ENCODE peak calls at places on chromosomes 11 and 22, in seven cellular contexts. One of them, this sample, is unnamed.

GRCh38 chr11:75849917-75850316 is 34.9 kb downstream of the UVRAG start:
- DNase-seq in activated CD8-positive, alpha-beta memory T cell treated with anti-CD3 and anti-CD28 coated beads for 48 hours: no peak
- DNase-seq in stimulated activated CD4-positive, alpha-beta T cell treated with anti-CD3 and anti-CD28 coated beads, TNF-alpha, amount 100 ng/mL, for 48 hours: no peak
- DNase-seq in endothelial cell of umbilical vein: no peak
- DNase-seq in A549: no peak
- DNase-seq in stimulated activated CD8-positive, alpha-beta memory T cell treated with anti-CD3 and anti-CD28 coated beads, Interleukin-4, amount 100 ng/mL, for 24 hours: no peak
- DNase-seq in mucosa of gallbladder: no peak
- DNase-seq in this sample: no peak

GRCh38 chr11:40293655-40294342 is 1165.7 kb downstream of the LRRC4C start:
- DNase-seq in endothelial cell of umbilical vein: peak; percentile 87
- DNase-seq in A549: peak; percentile 68
- DNase-seq in activated CD8-positive, alpha-beta memory T cell treated with anti-CD3 and anti-CD28 coated beads for 48 hours: peak; percentile 10
- DNase-seq in stimulated activated CD4-positive, alpha-beta T cell treated with anti-CD3 and anti-CD28 coated beads, TNF-alpha, amount 100 ng/mL, for 48 hours: peak; percentile 16
- DNase-seq in mucosa of gallbladder: peak; percentile 57
- DNase-seq in stimulated activated CD8-positive, alpha-beta memory T cell treated with anti-CD3 and anti-CD28 coated beads, Interleukin-4, amount 100 ng/mL, for 24 hours: no peak
- DNase-seq in this sample: peak; percentile 58

GRCh38 chr11:12175694-12176241 is 65.4 kb downstream of the MICAL2 start:
- DNase-seq in stimulated activated CD8-positive, alpha-beta memory T cell treated with anti-CD3 and anti-CD28 coated beads, Interleukin-4, amount 100 ng/mL, for 24 hours: no peak
- DNase-seq in A549: peak; percentile 66
- DNase-seq in stimulated activated CD4-positive, alpha-beta T cell treated with anti-CD3 and anti-CD28 coated beads, TNF-alpha, amount 100 ng/mL, for 48 hours: no peak
- DNase-seq in mucosa of gallbladder: no peak
- DNase-seq in activated CD8-positive, alpha-beta memory T cell treated with anti-CD3 and anti-CD28 coated beads for 48 hours: no peak
- DNase-seq in endothelial cell of umbilical vein: peak; percentile 58
- DNase-seq in this sample: no peak

GRCh38 chr11:64694821-64695365 is 28.1 kb downstream of the NRXN2 start:
- DNase-seq in endothelial cell of umbilical vein: no peak
- DNase-seq in A549: no peak
- DNase-seq in stimulated activated CD4-positive, alpha-beta T cell treated with anti-CD3 and anti-CD28 coated beads, TNF-alpha, amount 100 ng/mL, for 48 hours: no peak
- DNase-seq in mucosa of gallbladder: no peak
- DNase-seq in activated CD8-positive, alpha-beta memory T cell treated with anti-CD3 and anti-CD28 coated beads for 48 hours: no peak
- DNase-seq in stimulated activated CD8-positive, alpha-beta memory T cell treated with anti-CD3 and anti-CD28 coated beads, Interleukin-4, amount 100 ng/mL, for 24 hours: no peak
- DNase-seq in this sample: no peak

GRCh38 chr11:46697723-46698122 is 2.7 kb downstream of the ARHGAP1 start:
- DNase-seq in endothelial cell of umbilical vein: no peak
- DNase-seq in stimulated activated CD4-positive, alpha-beta T cell treated with anti-CD3 and anti-CD28 coated beads, TNF-alpha, amount 100 ng/mL, for 48 hours: no peak
- DNase-seq in A549: no peak
- DNase-seq in stimulated activated CD8-positive, alpha-beta memory T cell treated with anti-CD3 and anti-CD28 coated beads, Interleukin-4, amount 100 ng/mL, for 24 hours: no peak
- DNase-seq in mucosa of gallbladder: no peak
- DNase-seq in activated CD8-positive, alpha-beta memory T cell treated with anti-CD3 and anti-CD28 coated beads for 48 hours: no peak
- DNase-seq in this sample: no peak

GRCh38 chr11:92440701-92441338 is 216.2 kb downstream of the FAT3 start:
- DNase-seq in A549: no peak
- DNase-seq in endothelial cell of umbilical vein: no peak
- DNase-seq in stimulated activated CD8-positive, alpha-beta memory T cell treated with anti-CD3 and anti-CD28 coated beads, Interleukin-4, amount 100 ng/mL, for 24 hours: no peak
- DNase-seq in stimulated activated CD4-positive, alpha-beta T cell treated with anti-CD3 and anti-CD28 coated beads, TNF-alpha, amount 100 ng/mL, for 48 hours: no peak
- DNase-seq in mucosa of gallbladder: no peak
- DNase-seq in activated CD8-positive, alpha-beta memory T cell treated with anti-CD3 and anti-CD28 coated beads for 48 hours: no peak
- DNase-seq in this sample: no peak

GRCh38 chr11:62459080-62459479 is 40.2 kb downstream of the SCGB1A1 start:
- DNase-seq in stimulated activated CD4-positive, alpha-beta T cell treated with anti-CD3 and anti-CD28 coated beads, TNF-alpha, amount 100 ng/mL, for 48 hours: no peak
- DNase-seq in mucosa of gallbladder: no peak
- DNase-seq in endothelial cell of umbilical vein: no peak
- DNase-seq in A549: no peak
- DNase-seq in activated CD8-positive, alpha-beta memory T cell treated with anti-CD3 and anti-CD28 coated beads for 48 hours: no peak
- DNase-seq in stimulated activated CD8-positive, alpha-beta memory T cell treated with anti-CD3 and anti-CD28 coated beads, Interleukin-4, amount 100 ng/mL, for 24 hours: no peak
- DNase-seq in this sample: no peak

GRCh38 chr11:46693597-46694012 is 6.8 kb downstream of the ARHGAP1 start:
- DNase-seq in mucosa of gallbladder: no peak
- DNase-seq in stimulated activated CD4-positive, alpha-beta T cell treated with anti-CD3 and anti-CD28 coated beads, TNF-alpha, amount 100 ng/mL, for 48 hours: no peak
- DNase-seq in A549: no peak
- DNase-seq in activated CD8-positive, alpha-beta memory T cell treated with anti-CD3 and anti-CD28 coated beads for 48 hours: no peak
- DNase-seq in endothelial cell of umbilical vein: no peak
- DNase-seq in stimulated activated CD8-positive, alpha-beta memory T cell treated with anti-CD3 and anti-CD28 coated beads, Interleukin-4, amount 100 ng/mL, for 24 hours: no peak
- DNase-seq in this sample: no peak

GRCh38 chr11:30983143-30983542 is 386.4 kb downstream of the DCDC1 start:
- DNase-seq in stimulated activated CD4-positive, alpha-beta T cell treated with anti-CD3 and anti-CD28 coated beads, TNF-alpha, amount 100 ng/mL, for 48 hours: no peak
- DNase-seq in stimulated activated CD8-positive, alpha-beta memory T cell treated with anti-CD3 and anti-CD28 coated beads, Interleukin-4, amount 100 ng/mL, for 24 hours: no peak
- DNase-seq in A549: no peak
- DNase-seq in activated CD8-positive, alpha-beta memory T cell treated with anti-CD3 and anti-CD28 coated beads for 48 hours: no peak
- DNase-seq in endothelial cell of umbilical vein: no peak
- DNase-seq in mucosa of gallbladder: no peak
- DNase-seq in this sample: no peak

GRCh38 chr11:35810045-35810444 is 133.8 kb upstream of the LDLRAD3 start:
- DNase-seq in stimulated activated CD8-positive, alpha-beta memory T cell treated with anti-CD3 and anti-CD28 coated beads, Interleukin-4, amount 100 ng/mL, for 24 hours: no peak
- DNase-seq in endothelial cell of umbilical vein: no peak
- DNase-seq in stimulated activated CD4-positive, alpha-beta T cell treated with anti-CD3 and anti-CD28 coated beads, TNF-alpha, amount 100 ng/mL, for 48 hours: no peak
- DNase-seq in A549: no peak
- DNase-seq in mucosa of gallbladder: no peak
- DNase-seq in activated CD8-positive, alpha-beta memory T cell treated with anti-CD3 and anti-CD28 coated beads for 48 hours: no peak
- DNase-seq in this sample: no peak

GRCh38 chr11:22193348-22194051 is 615 bp downstream of the ANO5 start:
- DNase-seq in A549: peak; percentile 30
- DNase-seq in endothelial cell of umbilical vein: peak; percentile 3
- DNase-seq in mucosa of gallbladder: peak; percentile 10
- DNase-seq in stimulated activated CD4-positive, alpha-beta T cell treated with anti-CD3 and anti-CD28 coated beads, TNF-alpha, amount 100 ng/mL, for 48 hours: no peak
- DNase-seq in activated CD8-positive, alpha-beta memory T cell treated with anti-CD3 and anti-CD28 coated beads for 48 hours: no peak
- DNase-seq in stimulated activated CD8-positive, alpha-beta memory T cell treated with anti-CD3 and anti-CD28 coated beads, Interleukin-4, amount 100 ng/mL, for 24 hours: no peak
- DNase-seq in this sample: peak; percentile 16

GRCh38 chr11:132590554-132590953 is 941.7 kb downstream of the OPCML start:
- DNase-seq in stimulated activated CD8-positive, alpha-beta memory T cell treated with anti-CD3 and anti-CD28 coated beads, Interleukin-4, amount 100 ng/mL, for 24 hours: no peak
- DNase-seq in stimulated activated CD4-positive, alpha-beta T cell treated with anti-CD3 and anti-CD28 coated beads, TNF-alpha, amount 100 ng/mL, for 48 hours: no peak
- DNase-seq in endothelial cell of umbilical vein: no peak
- DNase-seq in activated CD8-positive, alpha-beta memory T cell treated with anti-CD3 and anti-CD28 coated beads for 48 hours: no peak
- DNase-seq in mucosa of gallbladder: no peak
- DNase-seq in A549: no peak
- DNase-seq in this sample: no peak

GRCh38 chr11:95835768-95836488 is 45.6 kb downstream of the CEP57 start:
- DNase-seq in endothelial cell of umbilical vein: peak; percentile 77
- DNase-seq in stimulated activated CD4-positive, alpha-beta T cell treated with anti-CD3 and anti-CD28 coated beads, TNF-alpha, amount 100 ng/mL, for 48 hours: peak; percentile 21
- DNase-seq in A549: peak; percentile 48
- DNase-seq in activated CD8-positive, alpha-beta memory T cell treated with anti-CD3 and anti-CD28 coated beads for 48 hours: peak; percentile 5
- DNase-seq in mucosa of gallbladder: peak; percentile 66
- DNase-seq in stimulated activated CD8-positive, alpha-beta memory T cell treated with anti-CD3 and anti-CD28 coated beads, Interleukin-4, amount 100 ng/mL, for 24 hours: peak; percentile 11
- DNase-seq in this sample: peak; percentile 43

GRCh38 chr11:113504071-113504470 is 28.9 kb upstream of the DRD2 start:
- DNase-seq in activated CD8-positive, alpha-beta memory T cell treated with anti-CD3 and anti-CD28 coated beads for 48 hours: no peak
- DNase-seq in mucosa of gallbladder: no peak
- DNase-seq in stimulated activated CD8-positive, alpha-beta memory T cell treated with anti-CD3 and anti-CD28 coated beads, Interleukin-4, amount 100 ng/mL, for 24 hours: no peak
- DNase-seq in stimulated activated CD4-positive, alpha-beta T cell treated with anti-CD3 and anti-CD28 coated beads, TNF-alpha, amount 100 ng/mL, for 48 hours: no peak
- DNase-seq in endothelial cell of umbilical vein: no peak
- DNase-seq in A549: no peak
- DNase-seq in this sample: no peak

GRCh38 chr11:124867700-124868099 is 2.5 kb downstream of the ROBO3 start:
- DNase-seq in endothelial cell of umbilical vein: peak; percentile 49
- DNase-seq in mucosa of gallbladder: no peak
- DNase-seq in A549: peak; percentile 61
- DNase-seq in stimulated activated CD4-positive, alpha-beta T cell treated with anti-CD3 and anti-CD28 coated beads, TNF-alpha, amount 100 ng/mL, for 48 hours: no peak
- DNase-seq in stimulated activated CD8-positive, alpha-beta memory T cell treated with anti-CD3 and anti-CD28 coated beads, Interleukin-4, amount 100 ng/mL, for 24 hours: no peak
- DNase-seq in activated CD8-positive, alpha-beta memory T cell treated with anti-CD3 and anti-CD28 coated beads for 48 hours: no peak
- DNase-seq in this sample: no peak

GRCh38 chr11:62676698-62677097 is 2.2 kb downstream of the UBXN1 start:
- DNase-seq in mucosa of gallbladder: no peak
- DNase-seq in endothelial cell of umbilical vein: no peak
- DNase-seq in stimulated activated CD4-positive, alpha-beta T cell treated with anti-CD3 and anti-CD28 coated beads, TNF-alpha, amount 100 ng/mL, for 48 hours: no peak
- DNase-seq in activated CD8-positive, alpha-beta memory T cell treated with anti-CD3 and anti-CD28 coated beads for 48 hours: no peak
- DNase-seq in stimulated activated CD8-positive, alpha-beta memory T cell treated with anti-CD3 and anti-CD28 coated beads, Interleukin-4, amount 100 ng/mL, for 24 hours: no peak
- DNase-seq in A549: no peak
- DNase-seq in this sample: no peak

GRCh38 chr11:65814131-65814959 is 19.4 kb upstream of the SNX32 start:
- DNase-seq in mucosa of gallbladder: no peak
- DNase-seq in stimulated activated CD4-positive, alpha-beta T cell treated with anti-CD3 and anti-CD28 coated beads, TNF-alpha, amount 100 ng/mL, for 48 hours: no peak
- DNase-seq in endothelial cell of umbilical vein: no peak
- DNase-seq in stimulated activated CD8-positive, alpha-beta memory T cell treated with anti-CD3 and anti-CD28 coated beads, Interleukin-4, amount 100 ng/mL, for 24 hours: no peak
- DNase-seq in A549: no peak
- DNase-seq in activated CD8-positive, alpha-beta memory T cell treated with anti-CD3 and anti-CD28 coated beads for 48 hours: no peak
- DNase-seq in this sample: no peak

GRCh38 chr11:68083517-68083916 is 37.7 kb downstream of the CHKA start:
- DNase-seq in mucosa of gallbladder: no peak
- DNase-seq in stimulated activated CD4-positive, alpha-beta T cell treated with anti-CD3 and anti-CD28 coated beads, TNF-alpha, amount 100 ng/mL, for 48 hours: no peak
- DNase-seq in activated CD8-positive, alpha-beta memory T cell treated with anti-CD3 and anti-CD28 coated beads for 48 hours: no peak
- DNase-seq in A549: no peak
- DNase-seq in stimulated activated CD8-positive, alpha-beta memory T cell treated with anti-CD3 and anti-CD28 coated beads, Interleukin-4, amount 100 ng/mL, for 24 hours: no peak
- DNase-seq in endothelial cell of umbilical vein: no peak
- DNase-seq in this sample: no peak

GRCh38 chr11:120020486-120020885 is 117.4 kb downstream of the TRIM29 start:
- DNase-seq in A549: no peak
- DNase-seq in stimulated activated CD4-positive, alpha-beta T cell treated with anti-CD3 and anti-CD28 coated beads, TNF-alpha, amount 100 ng/mL, for 48 hours: no peak
- DNase-seq in activated CD8-positive, alpha-beta memory T cell treated with anti-CD3 and anti-CD28 coated beads for 48 hours: no peak
- DNase-seq in endothelial cell of umbilical vein: no peak
- DNase-seq in mucosa of gallbladder: no peak
- DNase-seq in stimulated activated CD8-positive, alpha-beta memory T cell treated with anti-CD3 and anti-CD28 coated beads, Interleukin-4, amount 100 ng/mL, for 24 hours: no peak
- DNase-seq in this sample: no peak

GRCh38 chr22:46852771-46853170 is 90.3 kb downstream of the TBC1D22A start:
- DNase-seq in mucosa of gallbladder: no peak
- DNase-seq in activated CD8-positive, alpha-beta memory T cell treated with anti-CD3 and anti-CD28 coated beads for 48 hours: no peak
- DNase-seq in stimulated activated CD4-positive, alpha-beta T cell treated with anti-CD3 and anti-CD28 coated beads, TNF-alpha, amount 100 ng/mL, for 48 hours: no peak
- DNase-seq in endothelial cell of umbilical vein: no peak
- DNase-seq in stimulated activated CD8-positive, alpha-beta memory T cell treated with anti-CD3 and anti-CD28 coated beads, Interleukin-4, amount 100 ng/mL, for 24 hours: no peak
- DNase-seq in A549: no peak
- DNase-seq in this sample: no peak

GRCh38 chr11:71452354-71453020 is 516 bp upstream of the NADSYN1 start:
- DNase-seq in mucosa of gallbladder: peak; percentile 63
- DNase-seq in A549: no peak
- DNase-seq in activated CD8-positive, alpha-beta memory T cell treated with anti-CD3 and anti-CD28 coated beads for 48 hours: no peak
- DNase-seq in stimulated activated CD8-positive, alpha-beta memory T cell treated with anti-CD3 and anti-CD28 coated beads, Interleukin-4, amount 100 ng/mL, for 24 hours: peak; percentile 35
- DNase-seq in stimulated activated CD4-positive, alpha-beta T cell treated with anti-CD3 and anti-CD28 coated beads, TNF-alpha, amount 100 ng/mL, for 48 hours: peak; percentile 38
- DNase-seq in endothelial cell of umbilical vein: peak; percentile 63
- DNase-seq in this sample: peak; percentile 31

GRCh38 chr11:133163463-133164419 is 368.6 kb downstream of the OPCML start:
- DNase-seq in stimulated activated CD8-positive, alpha-beta memory T cell treated with anti-CD3 and anti-CD28 coated beads, Interleukin-4, amount 100 ng/mL, for 24 hours: no peak
- DNase-seq in stimulated activated CD4-positive, alpha-beta T cell treated with anti-CD3 and anti-CD28 coated beads, TNF-alpha, amount 100 ng/mL, for 48 hours: no peak
- DNase-seq in endothelial cell of umbilical vein: no peak
- DNase-seq in activated CD8-positive, alpha-beta memory T cell treated with anti-CD3 and anti-CD28 coated beads for 48 hours: no peak
- DNase-seq in mucosa of gallbladder: peak; percentile 22
- DNase-seq in A549: peak; percentile 4
- DNase-seq in this sample: no peak

GRCh38 chr22:35883028-35883620 is 145.5 kb downstream of the RBFOX2 start:
- DNase-seq in stimulated activated CD4-positive, alpha-beta T cell treated with anti-CD3 and anti-CD28 coated beads, TNF-alpha, amount 100 ng/mL, for 48 hours: no peak
- DNase-seq in stimulated activated CD8-positive, alpha-beta memory T cell treated with anti-CD3 and anti-CD28 coated beads, Interleukin-4, amount 100 ng/mL, for 24 hours: no peak
- DNase-seq in endothelial cell of umbilical vein: peak; percentile 78
- DNase-seq in mucosa of gallbladder: no peak
- DNase-seq in A549: no peak
- DNase-seq in activated CD8-positive, alpha-beta memory T cell treated with anti-CD3 and anti-CD28 coated beads for 48 hours: no peak
- DNase-seq in this sample: no peak

GRCh38 chr11:122803306-122803705 is 35.0 kb upstream of the CRTAM start:
- DNase-seq in stimulated activated CD8-positive, alpha-beta memory T cell treated with anti-CD3 and anti-CD28 coated beads, Interleukin-4, amount 100 ng/mL, for 24 hours: no peak
- DNase-seq in endothelial cell of umbilical vein: no peak
- DNase-seq in activated CD8-positive, alpha-beta memory T cell treated with anti-CD3 and anti-CD28 coated beads for 48 hours: no peak
- DNase-seq in A549: no peak
- DNase-seq in mucosa of gallbladder: no peak
- DNase-seq in stimulated activated CD4-positive, alpha-beta T cell treated with anti-CD3 and anti-CD28 coated beads, TNF-alpha, amount 100 ng/mL, for 48 hours: no peak
- DNase-seq in this sample: no peak

GRCh38 chr11:126317681-126318641 is 14.1 kb downstream of the DCPS start:
- DNase-seq in activated CD8-positive, alpha-beta memory T cell treated with anti-CD3 and anti-CD28 coated beads for 48 hours: no peak
- DNase-seq in stimulated activated CD4-positive, alpha-beta T cell treated with anti-CD3 and anti-CD28 coated beads, TNF-alpha, amount 100 ng/mL, for 48 hours: no peak
- DNase-seq in A549: no peak
- DNase-seq in mucosa of gallbladder: peak; percentile 63
- DNase-seq in stimulated activated CD8-positive, alpha-beta memory T cell treated with anti-CD3 and anti-CD28 coated beads, Interleukin-4, amount 100 ng/mL, for 24 hours: no peak
- DNase-seq in endothelial cell of umbilical vein: no peak
- DNase-seq in this sample: no peak

GRCh38 chr22:44425356-44425755 is 72.7 kb downstream of the RTL6 start:
- DNase-seq in endothelial cell of umbilical vein: no peak
- DNase-seq in stimulated activated CD8-positive, alpha-beta memory T cell treated with anti-CD3 and anti-CD28 coated beads, Interleukin-4, amount 100 ng/mL, for 24 hours: no peak
- DNase-seq in mucosa of gallbladder: no peak
- DNase-seq in stimulated activated CD4-positive, alpha-beta T cell treated with anti-CD3 and anti-CD28 coated beads, TNF-alpha, amount 100 ng/mL, for 48 hours: no peak
- DNase-seq in A549: no peak
- DNase-seq in activated CD8-positive, alpha-beta memory T cell treated with anti-CD3 and anti-CD28 coated beads for 48 hours: no peak
- DNase-seq in this sample: no peak

GRCh38 chr11:57426754-57427691 is at the start of gene SLC43A3:
- DNase-seq in endothelial cell of umbilical vein: peak; percentile 38
- DNase-seq in stimulated activated CD8-positive, alpha-beta memory T cell treated with anti-CD3 and anti-CD28 coated beads, Interleukin-4, amount 100 ng/mL, for 24 hours: peak; percentile 79
- DNase-seq in stimulated activated CD4-positive, alpha-beta T cell treated with anti-CD3 and anti-CD28 coated beads, TNF-alpha, amount 100 ng/mL, for 48 hours: peak; percentile 72
- DNase-seq in A549: no peak
- DNase-seq in mucosa of gallbladder: peak; percentile 73
- DNase-seq in activated CD8-positive, alpha-beta memory T cell treated with anti-CD3 and anti-CD28 coated beads for 48 hours: peak; percentile 60
- DNase-seq in this sample: peak; percentile 27

GRCh38 chr22:50119169-50119767 is 29.5 kb downstream of the MOV10L1 start:
- DNase-seq in stimulated activated CD8-positive, alpha-beta memory T cell treated with anti-CD3 and anti-CD28 coated beads, Interleukin-4, amount 100 ng/mL, for 24 hours: no peak
- DNase-seq in endothelial cell of umbilical vein: no peak
- DNase-seq in mucosa of gallbladder: no peak
- DNase-seq in A549: no peak
- DNase-seq in activated CD8-positive, alpha-beta memory T cell treated with anti-CD3 and anti-CD28 coated beads for 48 hours: no peak
- DNase-seq in stimulated activated CD4-positive, alpha-beta T cell treated with anti-CD3 and anti-CD28 coated beads, TNF-alpha, amount 100 ng/mL, for 48 hours: no peak
- DNase-seq in this sample: no peak

GRCh38 chr11:79670846-79671245 is 230.0 kb upstream of the TENM4 start:
- DNase-seq in endothelial cell of umbilical vein: no peak
- DNase-seq in stimulated activated CD4-positive, alpha-beta T cell treated with anti-CD3 and anti-CD28 coated beads, TNF-alpha, amount 100 ng/mL, for 48 hours: no peak
- DNase-seq in mucosa of gallbladder: no peak
- DNase-seq in A549: no peak
- DNase-seq in activated CD8-positive, alpha-beta memory T cell treated with anti-CD3 and anti-CD28 coated beads for 48 hours: no peak
- DNase-seq in stimulated activated CD8-positive, alpha-beta memory T cell treated with anti-CD3 and anti-CD28 coated beads, Interleukin-4, amount 100 ng/mL, for 24 hours: no peak
- DNase-seq in this sample: no peak

GRCh38 chr11:117875397-117876048 is 935 bp downstream of the FXYD6 start:
- DNase-seq in stimulated activated CD8-positive, alpha-beta memory T cell treated with anti-CD3 and anti-CD28 coated beads, Interleukin-4, amount 100 ng/mL, for 24 hours: no peak
- DNase-seq in mucosa of gallbladder: no peak
- DNase-seq in A549: no peak
- DNase-seq in endothelial cell of umbilical vein: no peak
- DNase-seq in stimulated activated CD4-positive, alpha-beta T cell treated with anti-CD3 and anti-CD28 coated beads, TNF-alpha, amount 100 ng/mL, for 48 hours: no peak
- DNase-seq in activated CD8-positive, alpha-beta memory T cell treated with anti-CD3 and anti-CD28 coated beads for 48 hours: no peak
- DNase-seq in this sample: no peak

GRCh38 chr22:41873391-41873790 is 40.5 kb downstream of the SREBF2 start:
- DNase-seq in mucosa of gallbladder: no peak
- DNase-seq in activated CD8-positive, alpha-beta memory T cell treated with anti-CD3 and anti-CD28 coated beads for 48 hours: no peak
- DNase-seq in stimulated activated CD8-positive, alpha-beta memory T cell treated with anti-CD3 and anti-CD28 coated beads, Interleukin-4, amount 100 ng/mL, for 24 hours: no peak
- DNase-seq in endothelial cell of umbilical vein: no peak
- DNase-seq in stimulated activated CD4-positive, alpha-beta T cell treated with anti-CD3 and anti-CD28 coated beads, TNF-alpha, amount 100 ng/mL, for 48 hours: peak; percentile 24
- DNase-seq in A549: no peak
- DNase-seq in this sample: no peak

GRCh38 chr11:27611946-27612455 is 88.3 kb downstream of the BDNF start:
- DNase-seq in activated CD8-positive, alpha-beta memory T cell treated with anti-CD3 and anti-CD28 coated beads for 48 hours: no peak
- DNase-seq in stimulated activated CD8-positive, alpha-beta memory T cell treated with anti-CD3 and anti-CD28 coated beads, Interleukin-4, amount 100 ng/mL, for 24 hours: no peak
- DNase-seq in stimulated activated CD4-positive, alpha-beta T cell treated with anti-CD3 and anti-CD28 coated beads, TNF-alpha, amount 100 ng/mL, for 48 hours: no peak
- DNase-seq in mucosa of gallbladder: no peak
- DNase-seq in A549: no peak
- DNase-seq in endothelial cell of umbilical vein: no peak
- DNase-seq in this sample: no peak

This sample was measured in progenitor cell of endocrine pancreas.